ENCODE peak calls at places on chromosomes 12 and 14, in seven cellular contexts. One of them, this sample, is unnamed.

GRCh38 chr12:14995583-14996425 is 23.0 kb downstream of the PDE6H start:
- DNase-seq in HCT116: peak
- DNase-seq in psoas muscle: no peak
- DNase-seq in sigmoid colon: no peak
- DNase-seq in ovary: no peak
- DNase-seq in left lung: no peak
- DNase-seq in RWPE1: peak
- DNase-seq in this sample: peak

GRCh38 chr14:72559227-72559626 is 334.7 kb downstream of the DPF3 start:
- DNase-seq in HCT116: no peak
- DNase-seq in psoas muscle: no peak
- DNase-seq in sigmoid colon: no peak
- DNase-seq in ovary: no peak
- DNase-seq in left lung: no peak
- DNase-seq in RWPE1: peak
- DNase-seq in this sample: no peak

GRCh38 chr12:122082621-122083356 is 4.2 kb downstream of the MLXIP start:
- DNase-seq in HCT116: no peak
- DNase-seq in psoas muscle: no peak
- DNase-seq in sigmoid colon: no peak
- DNase-seq in ovary: no peak
- DNase-seq in left lung: peak
- DNase-seq in RWPE1: no peak
- DNase-seq in this sample: no peak

GRCh38 chr14:92922883-92923743 is at the start of gene CHGA:
- DNase-seq in HCT116: no peak
- DNase-seq in psoas muscle: peak
- DNase-seq in sigmoid colon: no peak
- DNase-seq in ovary: peak
- DNase-seq in left lung: peak
- DNase-seq in RWPE1: peak
- DNase-seq in this sample: peak

GRCh38 chr14:79702197-79702596 is 509.1 kb downstream of the DIO2 start:
- DNase-seq in HCT116: no peak
- DNase-seq in psoas muscle: no peak
- DNase-seq in sigmoid colon: no peak
- DNase-seq in ovary: no peak
- DNase-seq in left lung: no peak
- DNase-seq in RWPE1: no peak
- DNase-seq in this sample: no peak

GRCh38 chr12:79618848-79619404 is 71.8 kb downstream of the PAWR start:
- DNase-seq in HCT116: no peak
- DNase-seq in psoas muscle: no peak
- DNase-seq in sigmoid colon: no peak
- DNase-seq in ovary: no peak
- DNase-seq in left lung: no peak
- DNase-seq in RWPE1: peak
- DNase-seq in this sample: no peak

GRCh38 chr12:98678946-98679610 is 34.0 kb downstream of the APAF1 start:
- DNase-seq in HCT116: no peak
- DNase-seq in psoas muscle: no peak
- DNase-seq in sigmoid colon: no peak
- DNase-seq in ovary: no peak
- DNase-seq in left lung: no peak
- DNase-seq in RWPE1: no peak
- DNase-seq in this sample: no peak

GRCh38 chr12:132444957-132445883 is 44.7 kb upstream of the FBRSL1 start:
- DNase-seq in HCT116: no peak
- DNase-seq in psoas muscle: no peak
- DNase-seq in sigmoid colon: no peak
- DNase-seq in ovary: no peak
- DNase-seq in left lung: peak
- DNase-seq in RWPE1: no peak
- DNase-seq in this sample: peak

GRCh38 chr12:105945935-105946334 is 192.8 kb downstream of the NUAK1 start:
- DNase-seq in HCT116: no peak
- DNase-seq in psoas muscle: no peak
- DNase-seq in sigmoid colon: no peak
- DNase-seq in ovary: no peak
- DNase-seq in left lung: no peak
- DNase-seq in RWPE1: no peak
- DNase-seq in this sample: no peak

GRCh38 chr12:117587646-117588287 is 226.3 kb upstream of the NOS1 start:
- DNase-seq in HCT116: peak
- DNase-seq in psoas muscle: peak
- DNase-seq in sigmoid colon: no peak
- DNase-seq in ovary: peak
- DNase-seq in left lung: peak
- DNase-seq in RWPE1: peak
- DNase-seq in this sample: no peak

GRCh38 chr12:52019123-52019770 is 12.5 kb downstream of the TAMALIN start:
- DNase-seq in HCT116: no peak
- DNase-seq in psoas muscle: no peak
- DNase-seq in sigmoid colon: peak
- DNase-seq in ovary: no peak
- DNase-seq in left lung: no peak
- DNase-seq in RWPE1: no peak
- DNase-seq in this sample: no peak

GRCh38 chr12:122421263-122421814 is 1.1 kb downstream of the CLIP1 start:
- DNase-seq in HCT116: no peak
- DNase-seq in psoas muscle: no peak
- DNase-seq in sigmoid colon: peak
- DNase-seq in ovary: no peak
- DNase-seq in left lung: peak
- DNase-seq in RWPE1: peak
- DNase-seq in this sample: peak

GRCh38 chr14:80364274-80364673 is 153.0 kb upstream of the DIO2 start:
- DNase-seq in HCT116: no peak
- DNase-seq in psoas muscle: no peak
- DNase-seq in sigmoid colon: no peak
- DNase-seq in ovary: no peak
- DNase-seq in left lung: no peak
- DNase-seq in RWPE1: peak
- DNase-seq in this sample: no peak

GRCh38 chr12:62522984-62523383 is 56.4 kb downstream of the MON2 start:
- DNase-seq in HCT116: no peak
- DNase-seq in psoas muscle: no peak
- DNase-seq in sigmoid colon: no peak
- DNase-seq in ovary: no peak
- DNase-seq in left lung: no peak
- DNase-seq in RWPE1: no peak
- DNase-seq in this sample: no peak

GRCh38 chr12:54404061-54405004 is 14.7 kb downstream of the ITGA5 start:
- DNase-seq in HCT116: peak
- DNase-seq in psoas muscle: peak
- DNase-seq in sigmoid colon: peak
- DNase-seq in ovary: peak
- DNase-seq in left lung: no peak
- DNase-seq in RWPE1: no peak
- DNase-seq in this sample: peak

GRCh38 chr12:119154435-119154818 is 24.3 kb upstream of the HSPB8 start:
- DNase-seq in HCT116: peak
- DNase-seq in psoas muscle: no peak
- DNase-seq in sigmoid colon: no peak
- DNase-seq in ovary: no peak
- DNase-seq in left lung: no peak
- DNase-seq in RWPE1: no peak
- DNase-seq in this sample: no peak

DNA sequence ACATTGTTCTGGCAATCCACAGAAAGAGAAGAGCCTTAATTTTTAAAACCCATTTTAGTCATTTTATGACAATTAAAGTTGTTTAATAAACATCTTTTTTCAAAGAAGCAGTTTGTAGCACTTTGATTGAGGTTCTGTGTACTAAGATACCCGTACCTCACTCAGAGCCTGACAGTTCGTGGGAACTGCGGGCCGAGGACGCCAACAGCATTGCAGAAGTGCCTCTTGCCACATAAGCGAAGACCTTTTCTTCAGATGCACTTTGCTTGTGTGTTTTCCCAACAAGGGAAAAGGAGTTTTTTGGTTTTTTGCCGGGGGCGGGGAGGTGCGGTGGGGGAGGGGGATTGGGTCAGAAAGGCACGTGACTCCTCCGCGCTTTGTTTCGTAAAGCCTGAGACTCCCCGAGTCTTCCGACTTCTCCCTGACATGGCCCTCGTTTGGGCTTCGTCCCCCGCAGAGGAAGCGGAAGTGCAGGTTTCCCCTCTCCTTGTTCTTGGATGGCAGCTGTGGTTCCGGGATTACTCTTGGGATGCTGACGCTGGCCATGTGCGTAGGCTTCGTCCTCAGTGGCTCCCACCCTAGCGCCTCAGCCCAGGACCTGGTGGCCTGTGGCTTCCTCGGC is 70.8 kb downstream of the WDR20 start:
- DNase-seq in HCT116: no peak
- DNase-seq in psoas muscle: no peak
- DNase-seq in sigmoid colon: peak
- DNase-seq in ovary: no peak
- DNase-seq in left lung: no peak
- DNase-seq in RWPE1: no peak
- DNase-seq in this sample: no peak
- H3K27ac ChIP-seq in HCT116: no peak
- H3K27ac ChIP-seq in psoas muscle: no peak
- H3K27ac ChIP-seq in sigmoid colon: no peak
- H3K27ac ChIP-seq in ovary: no peak
- H3K27ac ChIP-seq in left lung: peak
- H3K27ac ChIP-seq in RWPE1: no peak
- H3K27ac ChIP-seq in this sample: no peak

DNA sequence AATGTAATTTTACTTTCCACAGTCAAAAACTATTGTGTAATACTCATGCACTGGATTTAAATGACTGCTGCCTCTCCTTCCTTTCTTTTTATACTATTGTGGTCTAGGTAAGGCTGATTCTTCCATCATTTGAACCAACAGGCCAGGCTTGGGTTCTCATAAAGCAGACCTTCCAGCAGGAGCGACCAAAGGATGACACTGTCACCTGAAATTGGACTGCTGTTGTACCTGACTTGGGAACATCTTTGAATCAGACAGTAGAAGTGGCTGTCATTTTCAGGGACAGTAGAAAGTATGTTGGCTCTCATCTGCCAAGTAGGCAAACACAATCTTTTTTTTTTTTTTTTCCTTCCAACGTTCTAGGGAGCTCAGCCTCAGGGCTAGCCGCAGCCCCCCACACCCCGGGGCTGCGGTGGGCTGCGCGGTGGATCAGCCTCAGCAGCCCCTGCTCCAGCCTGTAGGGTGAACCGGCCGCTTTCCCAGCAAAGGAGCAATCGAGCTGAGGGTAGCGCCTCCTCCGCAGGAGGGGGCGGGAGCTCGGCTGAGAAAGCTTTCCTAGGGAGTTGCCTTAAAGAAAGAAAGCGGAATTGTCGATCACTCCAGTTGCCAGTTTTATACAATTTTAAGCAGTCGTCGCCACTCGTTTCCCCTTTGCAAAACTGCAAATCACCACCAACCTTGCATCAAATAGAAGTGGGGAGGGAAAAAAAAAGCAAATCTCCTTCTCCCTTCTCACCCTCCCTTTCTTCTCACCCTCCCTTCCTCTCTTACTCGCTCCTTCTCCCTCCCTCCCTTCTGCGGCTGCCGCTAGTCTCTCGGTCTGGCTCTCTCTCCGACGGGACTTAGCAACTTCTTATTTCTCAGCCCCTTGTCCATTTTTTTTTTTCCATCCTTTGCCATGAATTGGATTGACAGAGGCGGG is at the start of gene PDE3A:
- DNase-seq in HCT116: peak
- DNase-seq in psoas muscle: peak
- DNase-seq in sigmoid colon: peak
- DNase-seq in ovary: peak
- DNase-seq in left lung: peak
- DNase-seq in RWPE1: peak
- DNase-seq in this sample: no peak
- H3K27ac ChIP-seq in HCT116: no peak
- H3K27ac ChIP-seq in psoas muscle: peak
- H3K27ac ChIP-seq in sigmoid colon: peak
- H3K27ac ChIP-seq in ovary: peak
- H3K27ac ChIP-seq in left lung: peak
- H3K27ac ChIP-seq in RWPE1: no peak
- H3K27ac ChIP-seq in this sample: no peak

DNA sequence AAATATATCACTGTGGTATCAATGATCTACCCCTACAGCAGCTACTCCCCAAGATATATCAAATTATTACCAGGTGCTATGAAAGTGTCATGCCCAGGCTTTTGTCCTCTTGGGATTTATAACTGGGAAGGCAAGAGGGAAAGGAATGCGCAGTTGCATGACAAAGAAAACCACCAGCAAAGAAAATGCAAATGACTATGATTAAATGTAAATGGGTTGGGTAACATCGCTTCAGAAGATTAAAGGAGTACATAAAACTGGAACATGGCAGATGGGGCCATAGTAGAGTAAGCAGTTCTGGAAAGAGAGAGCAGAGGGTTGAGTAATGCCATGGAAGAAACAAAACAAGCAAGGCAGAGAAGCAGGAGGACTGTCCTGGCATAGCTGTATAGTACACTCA is 493.1 kb downstream of the NOVA1 start:
- DNase-seq in HCT116: no peak
- DNase-seq in psoas muscle: no peak
- DNase-seq in sigmoid colon: no peak
- DNase-seq in ovary: no peak
- DNase-seq in left lung: no peak
- DNase-seq in RWPE1: no peak
- DNase-seq in this sample: no peak
- H3K27ac ChIP-seq in HCT116: no peak
- H3K27ac ChIP-seq in psoas muscle: no peak
- H3K27ac ChIP-seq in sigmoid colon: no peak
- H3K27ac ChIP-seq in ovary: no peak
- H3K27ac ChIP-seq in left lung: no peak
- H3K27ac ChIP-seq in RWPE1: no peak
- H3K27ac ChIP-seq in this sample: no peak

GRCh38 chr12:91133871-91134270 is 22.6 kb upstream of the LUM start:
- DNase-seq in HCT116: no peak
- DNase-seq in psoas muscle: no peak
- DNase-seq in sigmoid colon: no peak
- DNase-seq in ovary: no peak
- DNase-seq in left lung: no peak
- DNase-seq in RWPE1: no peak
- DNase-seq in this sample: no peak
- H3K27ac ChIP-seq in HCT116: no peak
- H3K27ac ChIP-seq in psoas muscle: no peak
- H3K27ac ChIP-seq in sigmoid colon: no peak
- H3K27ac ChIP-seq in ovary: no peak
- H3K27ac ChIP-seq in left lung: no peak
- H3K27ac ChIP-seq in RWPE1: no peak
- H3K27ac ChIP-seq in this sample: no peak

GRCh38 chr12:65327207-65328076 is 49.0 kb downstream of the MSRB3 start:
- DNase-seq in HCT116: no peak
- DNase-seq in psoas muscle: no peak
- DNase-seq in sigmoid colon: peak
- DNase-seq in ovary: no peak
- DNase-seq in left lung: no peak
- DNase-seq in RWPE1: no peak
- DNase-seq in this sample: no peak
- H3K27ac ChIP-seq in HCT116: no peak
- H3K27ac ChIP-seq in psoas muscle: no peak
- H3K27ac ChIP-seq in sigmoid colon: peak
- H3K27ac ChIP-seq in ovary: no peak
- H3K27ac ChIP-seq in left lung: no peak
- H3K27ac ChIP-seq in RWPE1: no peak
- H3K27ac ChIP-seq in this sample: no peak